ENCODE peak calls at places on chromosome 13, in nine cellular contexts. K is mesenteric fat pad; P is effector CD4-positive, alpha-beta T cell; X is mucosa of gallbladder; L is Kasumi-1; U is stomach; D is HTR-8/SVneo; B is A172; A is EL. E is an unnamed sample.

GRCh38 chr13:20441879-20442278 is 83.8 kb downstream of the CRYL1 start:
- DNase-seq in K (no peak), P (no peak), X (no peak), L (no peak), U (no peak), D (no peak), B (peak), A (no peak), E (no peak)

GRCh38 chr13:108679989-108680388 is 50.6 kb downstream of the MYO16 start:
- DNase-seq in K (no peak), P (no peak), X (no peak), L (no peak), U (no peak), D (no peak), B (no peak), A (no peak), E (no peak)

GRCh38 chr13:109427695-109428094 is 358.7 kb downstream of the IRS2 start:
- DNase-seq in K (no peak), P (no peak), X (no peak), L (no peak), U (no peak), D (no peak), B (no peak), A (no peak), E (no peak)

GRCh38 chr13:48502601-48503319 is 30.1 kb downstream of the RCBTB2 start:
- DNase-seq in K (no peak), P (no peak), X (no peak), L (no peak), U (no peak), D (no peak), B (no peak), A (no peak), E (no peak)

GRCh38 chr13:108326318-108326717 is 56.8 kb downstream of the TNFSF13B start:
- DNase-seq in K (no peak), P (no peak), X (peak), L (peak), U (no peak), D (no peak), B (no peak), A (no peak), E (peak)

GRCh38 chr13:41835871-41836270 is 125.0 kb downstream of the VWA8 start:
- DNase-seq in K (no peak), P (no peak), X (no peak), L (no peak), U (no peak), D (no peak), B (no peak), A (peak), E (no peak)

GRCh38 chr13:44129418-44129817 is 244.2 kb upstream of the SERP2 start:
- DNase-seq in K (no peak), P (no peak), X (no peak), L (no peak), U (no peak), D (no peak), B (no peak), A (no peak), E (no peak)

GRCh38 chr13:94305934-94306333 is 173.5 kb downstream of the DCT start:
- DNase-seq in K (no peak), P (no peak), X (no peak), L (no peak), U (no peak), D (no peak), B (no peak), A (peak), E (no peak)

GRCh38 chr13:74443623-74444022 is 309.4 kb upstream of the KLF12 start:
- DNase-seq in K (no peak), P (no peak), X (no peak), L (no peak), U (no peak), D (peak), B (peak), A (peak), E (peak)

GRCh38 chr13:50979187-50979586 is 69.6 kb downstream of the RNASEH2B start:
- DNase-seq in K (no peak), P (no peak), X (no peak), L (peak), U (no peak), D (no peak), B (no peak), A (no peak), E (no peak)

GRCh38 chr13:50453238-50453637 is 390.3 kb downstream of the DLEU7 start:
- DNase-seq in K (no peak), P (no peak), X (no peak), L (no peak), U (no peak), D (no peak), B (no peak), A (no peak), E (no peak)

GRCh38 chr13:112143046-112143752 is 76.2 kb downstream of the SOX1 start:
- DNase-seq in K (peak), P (no peak), X (no peak), L (no peak), U (peak), D (no peak), B (no peak), A (no peak), E (no peak)

GRCh38 chr13:33806470-33807248 is 11.3 kb upstream of the RFC3 start:
- DNase-seq in K (no peak), P (no peak), X (no peak), L (no peak), U (no peak), D (no peak), B (no peak), A (no peak), E (no peak)

GRCh38 chr13:48600374-48601364 is 53.1 kb upstream of the CYSLTR2 start:
- DNase-seq in K (no peak), P (no peak), X (no peak), L (peak), U (no peak), D (peak), B (no peak), A (peak), E (peak)

GRCh38 chr13:112783135-112783945 is 93.5 kb downstream of the ATP11A start:
- DNase-seq in K (peak), P (no peak), X (no peak), L (no peak), U (peak), D (no peak), B (peak), A (no peak), E (no peak)

E was measured in NCI-H69.